ENCODE peak calls at places on chromosomes 2 and 18, in seven cellular contexts. S is hepatocyte, F is aorta, J is left ventricle myocardium inferior, V is A549, Z is ovary, C is NT2/D1. E is an unnamed sample. For H3K4me1, the result is how much of the 10 kb centered on the place peaks cover.

GRCh38 chr2:112166801-112167499 is 28.8 kb downstream of the FBLN7 start:
- DNase-seq in Z (no peak), V (no peak), J (no peak), F (no peak), S (no peak), C (no peak), E (no peak)

GRCh38 chr2:9552491-9553178 is 3.0 kb downstream of the ADAM17 start:
- DNase-seq in C (no peak), S (no peak), F (no peak), J (no peak), V (peak), Z (no peak), E (no peak)

GRCh38 chr2:8408560-8409460 is 273.0 kb upstream of the ID2 start:
- DNase-seq in V (no peak), J (no peak), C (no peak), F (no peak), S (no peak), Z (no peak), E (no peak)

GRCh38 chr2:179751184-179751809 is 110.1 kb downstream of the ZNF385B start:
- DNase-seq in Z (no peak), J (no peak), S (peak), V (peak), F (no peak), C (no peak), E (no peak)

GRCh38 chr2:19609266-19609665 is 250.8 kb upstream of the OSR1 start:
- DNase-seq in Z (no peak), C (no peak), F (no peak), V (no peak), J (no peak), S (no peak), E (no peak)

GRCh38 chr18:39647627-39648502 is 2082.3 kb upstream of the CELF4 start:
- DNase-seq in Z (no peak), J (no peak), S (peak), V (no peak), F (no peak), C (no peak), E (no peak)

GRCh38 chr2:219639356-219639755 is 11.9 kb downstream of the SLC4A3 start:
- DNase-seq in F (no peak), S (no peak), V (no peak), Z (peak), C (no peak), J (no peak), E (peak)

GRCh38 chr2:165432234-165432966 is 37.1 kb upstream of the CSRNP3 start:
- DNase-seq in C (no peak), F (no peak), J (no peak), V (no peak), S (no peak), Z (no peak), E (no peak)

GRCh38 chr2:176414641-176415040 is 145.4 kb downstream of the MTX2 start:
- DNase-seq in F (no peak), C (no peak), J (no peak), V (no peak), Z (no peak), S (no peak), E (no peak)

GRCh38 chr2:233761040-233761769 is 1.1 kb downstream of the UGT1A1 start:
- DNase-seq in J (no peak), V (no peak), Z (no peak), F (no peak), C (no peak), S (no peak), E (no peak)

GRCh38 chr2:43174368-43175186 is 51.8 kb downstream of the ZFP36L2 start:
- DNase-seq in V (no peak), S (no peak), C (no peak), F (peak), J (no peak), Z (no peak), E (no peak)
- H3K4me3 ChIP-seq in V (no peak), S (no peak), C (no peak), F (no peak), J (no peak), Z (no peak), E (no peak)

GRCh38 chr18:23574611-23575308 is 11.5 kb downstream of the NPC1 start:
- DNase-seq in S (no peak), J (no peak), F (no peak), C (no peak), V (no peak), Z (no peak), E (no peak)

GRCh38 chr18:23572570-23572969 is 13.7 kb downstream of the NPC1 start:
- DNase-seq in F (no peak), S (no peak), C (no peak), Z (no peak), J (no peak), V (no peak), E (no peak)

GRCh38 chr18:23573948-23574431 is 12.3 kb downstream of the NPC1 start:
- DNase-seq in F (no peak), J (no peak), S (peak), V (no peak), Z (no peak), C (no peak), E (no peak)

GRCh38 chr18:23573020-23573419 is 13.3 kb downstream of the NPC1 start:
- DNase-seq in V (no peak), Z (no peak), F (no peak), J (no peak), S (no peak), C (no peak), E (no peak)

DNA sequence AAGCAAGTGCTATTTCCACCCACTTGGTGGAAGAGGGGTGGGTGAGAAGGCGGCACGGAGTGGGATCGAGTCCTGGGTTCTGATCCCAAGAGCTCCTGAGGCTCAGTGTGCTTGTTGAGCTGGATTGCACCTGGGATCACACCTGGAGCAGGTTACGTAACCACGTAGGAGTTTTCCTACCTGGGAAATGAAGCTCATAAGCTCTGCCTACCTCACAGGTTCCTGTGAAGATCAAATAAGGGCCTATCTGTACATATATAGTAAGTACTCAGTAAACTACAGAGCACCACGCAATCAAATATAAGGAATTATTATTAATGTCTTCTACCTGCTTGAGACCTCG is 11.0 kb downstream of the NPC1 start:
- DNase-seq in Z (no peak), S (no peak), F (no peak), J (no peak), C (no peak), V (no peak), E (no peak)
- H3K4me1 ChIP-seq in Z (under half), S (under half), F (under half), J (half or more), C (under half), V (under half), E (under half)

GRCh38 chr2:45691152-45691551 is 39.7 kb downstream of the PRKCE start:
- DNase-seq in C (no peak), Z (no peak), J (no peak), S (no peak), F (no peak), V (no peak), E (no peak)
- H3K4me3 ChIP-seq in C (no peak), Z (no peak), J (no peak), S (no peak), F (no peak), V (no peak), E (no peak)

GRCh38 chr2:3256157-3256556 is 121.5 kb downstream of the EIPR1 start:
- DNase-seq in C (no peak), Z (no peak), S (no peak), F (no peak), J (no peak), V (no peak), E (no peak)

GRCh38 chr2:3254438-3254941 is 123.1 kb downstream of the EIPR1 start:
- DNase-seq in J (no peak), S (no peak), V (no peak), Z (no peak), C (no peak), F (no peak), E (no peak)

GRCh38 chr2:3257166-3257565 is 120.5 kb downstream of the EIPR1 start:
- DNase-seq in Z (no peak), C (peak), V (no peak), S (no peak), J (no peak), F (no peak), E (no peak)

GRCh38 chr2:3257842-3258241 is 119.8 kb downstream of the EIPR1 start:
- DNase-seq in J (no peak), Z (no peak), C (no peak), V (no peak), F (no peak), S (no peak), E (no peak)

GRCh38 chr2:3256655-3257054 is 121.0 kb downstream of the EIPR1 start:
- DNase-seq in C (no peak), F (no peak), J (no peak), Z (no peak), S (no peak), V (no peak), E (no peak)
- H3K4me1 ChIP-seq in C (under half), F (under half), J (under half), Z (under half), S (under half), V (under half), E (under half)

GRCh38 chr18:48945953-48946217 is 4.9 kb downstream of the SMAD7 start:
- DNase-seq in F (no peak), V (no peak), C (no peak), J (no peak), Z (no peak), S (no peak), E (no peak)
- H3K4me3 ChIP-seq in F (peak), V (peak), C (peak), J (peak), Z (no peak), S (no peak), E (peak)

GRCh38 chr2:168181825-168182224 is 65.6 kb downstream of the STK39 start:
- DNase-seq in Z (no peak), S (no peak), J (no peak), V (no peak), F (no peak), C (no peak), E (no peak)

GRCh38 chr2:168182850-168183249 is 64.5 kb downstream of the STK39 start:
- DNase-seq in F (no peak), J (no peak), Z (no peak), V (no peak), C (no peak), S (no peak), E (no peak)

GRCh38 chr2:168184896-168185513 is 62.4 kb downstream of the STK39 start:
- DNase-seq in C (no peak), S (no peak), F (no peak), Z (no peak), V (no peak), J (no peak), E (no peak)

GRCh38 chr2:168185583-168186274 is 61.7 kb downstream of the STK39 start:
- DNase-seq in Z (no peak), J (no peak), C (no peak), S (no peak), F (no peak), V (no peak), E (no peak)

DNA sequence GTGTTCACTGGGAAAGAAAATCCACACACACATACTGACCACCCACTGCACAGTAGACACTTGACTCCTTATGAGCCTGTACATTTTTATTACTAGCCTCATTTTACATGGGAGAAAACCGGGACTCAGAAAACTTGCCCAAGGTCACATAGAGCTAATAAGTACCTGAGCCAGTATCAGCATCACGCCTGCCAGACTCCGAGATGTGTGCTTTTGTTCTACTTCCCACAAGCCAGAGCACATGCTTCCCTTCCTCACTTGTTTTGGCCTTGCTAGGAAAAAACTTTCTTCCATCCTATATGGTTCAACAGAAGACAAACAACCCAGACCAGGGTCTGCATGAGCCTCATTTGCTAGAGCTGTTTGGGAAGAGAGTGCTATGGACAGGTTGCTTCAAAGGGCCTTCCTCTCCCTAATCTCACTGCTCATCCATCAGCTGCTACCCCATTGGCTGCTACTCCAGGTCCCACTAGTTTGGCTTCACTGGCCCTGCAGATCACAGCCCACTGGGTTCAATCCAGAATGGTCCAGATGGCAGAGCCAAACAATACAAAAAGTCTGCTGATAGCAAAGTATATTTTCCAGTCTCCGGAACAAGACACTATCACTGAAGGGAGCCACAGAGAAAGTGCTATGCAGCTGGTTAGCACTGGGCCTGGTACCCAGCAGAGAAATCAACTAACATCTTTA is 63.9 kb downstream of the STK39 start:
- DNase-seq in F (no peak), J (no peak), S (no peak), V (no peak), Z (no peak), C (no peak), E (no peak)
- H3K4me1 ChIP-seq in F (under half), J (half or more), S (under half), V (under half), Z (under half), C (under half), E (under half)

GRCh38 chr2:108423067-108423466 is 25.9 kb upstream of the GCC2 start:
- DNase-seq in V (no peak), J (no peak), F (no peak), C (no peak), Z (no peak), S (no peak), E (no peak)
- H3K4me3 ChIP-seq in V (no peak), J (no peak), F (no peak), C (no peak), Z (no peak), S (no peak), E (no peak)

GRCh38 chr2:85794038-85794441 is 40.2 kb downstream of the ATOH8 start:
- DNase-seq in F (no peak), S (no peak), C (no peak), Z (no peak), V (no peak), J (no peak), E (no peak)

GRCh38 chr2:85794491-85795121 is 40.8 kb downstream of the ATOH8 start:
- DNase-seq in C (no peak), V (no peak), J (no peak), F (peak), Z (peak), S (no peak), E (no peak)

GRCh38 chr2:85791704-85792565 is 38.1 kb downstream of the ATOH8 start:
- DNase-seq in S (no peak), F (peak), C (no peak), V (no peak), Z (peak), J (no peak), E (no peak)

GRCh38 chr2:85793584-85793983 is 39.8 kb downstream of the ATOH8 start:
- DNase-seq in J (no peak), S (no peak), F (no peak), V (no peak), Z (no peak), C (no peak), E (no peak)

GRCh38 chr2:85792783-85793441 is 39.1 kb downstream of the ATOH8 start:
- DNase-seq in C (no peak), V (peak), F (peak), J (no peak), S (no peak), Z (peak), E (no peak)
- H3K4me1 ChIP-seq in C (under half), V (under half), F (under half), J (half or more), S (under half), Z (under half), E (half or more)

DNA sequence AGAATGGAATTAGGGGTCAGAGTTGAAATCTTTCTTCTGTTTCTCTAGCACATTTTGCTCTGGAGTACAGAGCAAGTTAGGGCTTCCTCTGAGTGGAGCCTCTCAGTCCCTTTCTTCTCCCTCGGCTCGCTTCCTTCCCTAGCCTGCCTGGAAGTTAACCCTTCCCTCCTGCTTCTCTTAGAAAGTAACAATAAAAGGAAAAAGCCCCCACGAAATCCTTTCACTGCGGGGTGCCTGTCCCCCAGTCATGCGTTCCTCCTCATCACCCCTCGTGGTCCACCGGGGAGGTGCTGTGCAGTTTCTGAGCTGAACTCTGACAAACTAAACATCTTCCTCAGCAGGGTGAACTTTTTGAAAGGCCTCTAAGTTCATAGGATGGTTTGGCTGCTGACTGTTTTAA is 2.0 kb downstream of the IGFBP2 start:
- DNase-seq in J (no peak), C (no peak), Z (no peak), F (no peak), V (no peak), S (no peak), E (no peak)
- H3K4me3 ChIP-seq in J (peak), C (peak), Z (peak), F (peak), V (no peak), S (peak), E (peak)

E was measured in suprapubic skin.